ENCODE peak calls at places on chromosomes 11 and 22, in four cellular contexts. O is cardiac fibroblast, A is endothelial cell, E is CMK. S is an unnamed sample.

GRCh38 chr11:560305-561147 is at the start of the genes LMNTD2 and RASSF7:
- DNase-seq in O (peak), A (peak), E (peak), S (peak)

GRCh38 chr11:93133710-93134109 is 64.1 kb downstream of the SLC36A4 start:
- DNase-seq in O (peak), A (no peak), E (no peak), S (no peak)

GRCh38 chr11:33920838-33921613 is 29.1 kb upstream of the LMO2 start:
- DNase-seq in E (no peak), A (no peak), O (peak), S (no peak)

GRCh38 chr11:88596786-88597185 is 259.2 kb upstream of the CTSC start:
- DNase-seq in A (no peak), O (peak), E (no peak), S (no peak)

GRCh38 chr22:29751139-29751538 is 15.7 kb downstream of the ZMAT5 start:
- DNase-seq in E (no peak), O (peak), A (no peak), S (no peak)

GRCh38 chr22:27668828-27669797 is 132.4 kb downstream of the MN1 start:
- DNase-seq in O (peak), A (no peak), E (peak), S (peak)

GRCh38 chr11:125883375-125883774 is 4.1 kb upstream of the HYLS1 start:
- DNase-seq in A (no peak), E (no peak), O (no peak), S (no peak)

GRCh38 chr11:45921561-45922424 is 663 bp upstream of the LARGE2 start:
- DNase-seq in E (no peak), A (no peak), O (no peak), S (no peak)

GRCh38 chr11:133778161-133778560 is 67.2 kb downstream of the SPATA19 start:
- DNase-seq in E (no peak), O (no peak), A (no peak), S (no peak)

GRCh38 chr11:111365722-111366559 is 13.1 kb downstream of the POU2AF1 start:
- DNase-seq in O (no peak), E (no peak), A (no peak), S (no peak)

GRCh38 chr11:114058026-114058706 is 1.3 kb upstream of the ZBTB16 start:
- DNase-seq in O (peak), E (no peak), A (no peak), S (no peak)

GRCh38 chr11:104968365-104968855 is at the start of gene CASP4:
- DNase-seq in E (no peak), A (no peak), O (peak), S (no peak)

GRCh38 chr22:43226368-43226979 is 39.5 kb upstream of the TTLL12 start:
- DNase-seq in E (no peak), O (no peak), A (no peak), S (peak)

GRCh38 chr11:116716617-116717016 is 56.2 kb downstream of the BUD13 start:
- DNase-seq in A (no peak), O (no peak), E (no peak), S (no peak)

GRCh38 chr11:60984616-60985015 is 13.1 kb downstream of the CD6 start:
- DNase-seq in O (no peak), A (no peak), E (no peak), S (no peak)

GRCh38 chr11:78432058-78432515 is 14.5 kb upstream of the GAB2 start:
- DNase-seq in O (peak), E (no peak), A (peak), S (peak)